ENCODE peak calls at places on chromosomes 2 and 18, in four cellular contexts. One of them, this sample, is unnamed.

GRCh38 chr2:110931648-110932047 is 189.1 kb upstream of the BCL2L11 start:
- DNase-seq in fibroblast of the conjunctiva: peak; percentile 21
- DNase-seq in GM13977: no peak
- DNase-seq in Daoy: no peak
- DNase-seq in this sample: no peak

GRCh38 chr18:23066060-23066459 is 69.2 kb upstream of the CABLES1 start:
- DNase-seq in fibroblast of the conjunctiva: no peak
- DNase-seq in GM13977: no peak
- DNase-seq in Daoy: no peak
- DNase-seq in this sample: no peak

GRCh38 chr2:222709191-222709891 is 37.9 kb downstream of the MOGAT1 start:
- DNase-seq in fibroblast of the conjunctiva: peak; percentile 95
- DNase-seq in GM13977: peak; percentile 30
- DNase-seq in Daoy: peak; percentile 95
- DNase-seq in this sample: peak; percentile 35

GRCh38 chr2:9952856-9953503 is 1.5 kb downstream of the GRHL1 start:
- DNase-seq in fibroblast of the conjunctiva: no peak
- DNase-seq in GM13977: no peak
- DNase-seq in Daoy: no peak
- DNase-seq in this sample: no peak

GRCh38 chr18:35780937-35781336 is 191.5 kb upstream of the RMP24 start:
- DNase-seq in fibroblast of the conjunctiva: no peak
- DNase-seq in GM13977: no peak
- DNase-seq in Daoy: no peak
- DNase-seq in this sample: no peak

GRCh38 chr2:143842836-143843235 is 677.1 kb downstream of the ZEB2 start:
- DNase-seq in fibroblast of the conjunctiva: no peak
- DNase-seq in GM13977: no peak
- DNase-seq in Daoy: no peak
- DNase-seq in this sample: no peak

GRCh38 chr2:74513605-74514367 is 464 bp upstream of the TLX2 start:
- DNase-seq in fibroblast of the conjunctiva: no peak
- DNase-seq in GM13977: peak; percentile 54
- DNase-seq in Daoy: peak; percentile 43
- DNase-seq in this sample: no peak

GRCh38 chr18:76993573-76993972 is 139.0 kb downstream of the MBP start:
- DNase-seq in fibroblast of the conjunctiva: no peak
- DNase-seq in GM13977: no peak
- DNase-seq in Daoy: no peak
- DNase-seq in this sample: no peak

GRCh38 chr18:31740180-31740579 is 20.5 kb downstream of the SLC25A52 start:
- DNase-seq in fibroblast of the conjunctiva: no peak
- DNase-seq in GM13977: no peak
- DNase-seq in Daoy: no peak
- DNase-seq in this sample: peak; percentile 30

GRCh38 chr18:42174909-42175308 is 219.9 kb downstream of the PIK3C3 start:
- DNase-seq in fibroblast of the conjunctiva: no peak
- DNase-seq in GM13977: no peak
- DNase-seq in Daoy: no peak
- DNase-seq in this sample: no peak

This sample was measured in GM12865.